ENCODE peak calls at places on chromosomes 6 and 20, in nine cellular contexts. P, H, R, I, O, G, N, U and C are unnamed samples.

GRCh38 chr20:1241456-1241855 is 15.6 kb downstream of the RAD21L1 start:
- DNase-seq in R (no peak), O (no peak), I (no peak), N (no peak), P (no peak), H (no peak), G (no peak), U (no peak), C (no peak)

GRCh38 chr6:129673758-129674157 is 36.2 kb downstream of the ARHGAP18 start:
- DNase-seq in O (no peak), R (no peak), N (no peak), P (no peak), G (no peak), H (no peak), U (no peak), I (no peak), C (no peak)

GRCh38 chr6:32436995-32437836 is 2.5 kb upstream of the HLA-DRA start:
- DNase-seq in O (no peak), G (peak; percentile 17), R (no peak), P (no peak), N (no peak), I (no peak), U (no peak), H (no peak), C (no peak)

GRCh38 chr20:47764154-47764734 is 21.0 kb downstream of the SULF2 start:
- DNase-seq in P (no peak), R (no peak), H (no peak), O (no peak), N (no peak), U (no peak), I (no peak), G (no peak), C (no peak)

GRCh38 chr6:73955800-73956199 is 259.8 kb downstream of the CD109 start:
- DNase-seq in H (no peak), N (no peak), U (no peak), O (no peak), I (no peak), P (no peak), R (no peak), G (no peak), C (no peak)

GRCh38 chr6:146047356-146047755 is 18.5 kb downstream of the GRM1 start:
- DNase-seq in G (no peak), O (no peak), I (no peak), N (no peak), P (no peak), R (no peak), U (no peak), H (no peak), C (no peak)

GRCh38 chr6:139378882-139379341 is 4.5 kb upstream of the CITED2 start:
- DNase-seq in I (no peak), R (no peak), G (peak; percentile 39), O (no peak), P (no peak), H (no peak), U (no peak), N (no peak), C (no peak)

GRCh38 chr6:158422629-158423238 is 110.5 kb downstream of the TULP4 start:
- DNase-seq in G (no peak), U (no peak), H (no peak), N (no peak), R (no peak), P (no peak), I (no peak), O (no peak), C (no peak)

GRCh38 chr6:170439366-170440351 is 113.4 kb downstream of the PSMB1 start:
- DNase-seq in R (no peak), N (no peak), U (no peak), H (peak; percentile 57), P (no peak), I (no peak), G (peak; percentile 31), O (peak; percentile 29), C (no peak)

GRCh38 chr20:40600441-40601235 is 88.4 kb downstream of the MAFB start:
- DNase-seq in I (no peak), G (no peak), P (no peak), N (no peak), H (no peak), R (no peak), O (no peak), U (no peak), C (no peak)

GRCh38 chr6:33622456-33623431 is 1.6 kb downstream of the ITPR3 start:
- DNase-seq in N (no peak), P (no peak), I (no peak), H (no peak), O (no peak), R (no peak), U (no peak), G (no peak), C (no peak)

GRCh38 chr6:125107896-125108295 is 45.7 kb upstream of the TPD52L1 start:
- DNase-seq in U (no peak), O (no peak), I (no peak), P (no peak), R (no peak), N (no peak), G (peak; percentile 43), H (no peak), C (no peak)

GRCh38 chr20:1214838-1215261 is 11.0 kb upstream of the RAD21L1 start:
- DNase-seq in H (no peak), N (no peak), P (no peak), I (no peak), G (peak; percentile 16), U (no peak), O (no peak), R (no peak), C (no peak)

GRCh38 chr6:25027221-25027916 is 91.6 kb upstream of the RIPOR2 start:
- DNase-seq in G (no peak), I (no peak), O (no peak), R (peak; percentile 72), H (no peak), P (no peak), U (no peak), N (no peak), C (no peak)

GRCh38 chr20:60694763-60695162 is 557.3 kb upstream of the CDH4 start:
- DNase-seq in G (peak; percentile 47), I (no peak), N (no peak), O (no peak), H (no peak), P (no peak), U (no peak), R (no peak), C (peak; percentile 23)

GRCh38 chr20:24804481-24805206 is 144.4 kb upstream of the CST7 start:
- DNase-seq in G (no peak), R (no peak), I (no peak), N (no peak), U (peak; percentile 35), O (no peak), P (no peak), H (no peak), C (no peak)

GRCh38 chr6:21026576-21027273 is 492.5 kb downstream of the CDKAL1 start:
- DNase-seq in N (no peak), H (no peak), O (no peak), I (no peak), G (peak; percentile 74), U (no peak), R (no peak), P (no peak), C (no peak)

GRCh38 chr6:147063469-147064031 is 140.7 kb upstream of the STXBP5 start:
- DNase-seq in P (no peak), I (no peak), N (no peak), H (no peak), R (no peak), U (no peak), O (no peak), G (peak; percentile 89), C (peak; percentile 51)

GRCh38 chr6:24799541-24799915 is 811 bp upstream of the ARMH2 start:
- DNase-seq in R (no peak), G (no peak), U (no peak), O (no peak), N (no peak), I (no peak), P (no peak), H (no peak), C (no peak)

GRCh38 chr20:12729326-12729725 is 279.4 kb upstream of the SPTLC3 start:
- DNase-seq in R (no peak), P (no peak), G (no peak), N (no peak), U (no peak), O (no peak), I (no peak), H (no peak), C (no peak)
- H3K27me3 ChIP-seq in R (no peaks in the 10 kb centered on the region), P (no peaks in the 10 kb centered on the region), G (no peaks in the 10 kb centered on the region), N (no peaks in the 10 kb centered on the region), U (no peaks in the 10 kb centered on the region), O (no peaks in the 10 kb centered on the region), I (no peaks in the 10 kb centered on the region), H (no peaks in the 10 kb centered on the region), C (no peaks in the 10 kb centered on the region)

DNA sequence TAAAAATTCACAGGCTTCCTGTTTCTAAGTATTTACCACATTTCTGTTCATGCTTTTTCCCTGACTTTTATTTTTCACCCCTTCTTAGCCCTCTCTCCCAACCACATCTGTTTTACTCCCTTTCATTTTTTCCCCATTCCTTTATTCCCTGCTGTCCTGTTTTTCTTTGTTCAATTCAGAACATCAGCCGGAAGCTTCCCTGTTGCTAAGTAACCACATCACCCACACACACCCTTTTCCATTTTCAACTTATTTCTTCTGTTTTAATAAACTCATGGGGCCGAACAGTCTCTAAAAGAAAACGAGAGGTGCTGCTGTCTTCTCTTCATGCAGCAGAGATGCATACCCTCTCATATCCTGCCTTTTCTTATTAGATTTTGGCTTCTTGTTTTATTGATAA is 53.5 kb upstream of the CEP85L start:
- DNase-seq in U (no peak), O (no peak), N (no peak), R (no peak), G (no peak), P (no peak), H (no peak), I (no peak), C (no peak)
- H3K4me3 ChIP-seq in U (no peak overlapping the region), O (no peak overlapping the region), N (no peak overlapping the region), R (no peak overlapping the region), G (no peak overlapping the region), P (no peak overlapping the region), H (no peak overlapping the region), I (no peak overlapping the region), C (no peak overlapping the region)

GRCh38 chr20:58004146-58004545 is 224.3 kb downstream of the ANKRD60 start:
- DNase-seq in O (no peak), I (no peak), R (no peak), H (no peak), G (no peak), N (no peak), U (no peak), P (no peak), C (no peak)
- H3K27me3 ChIP-seq in O (no peaks in the 10 kb centered on the region), I (peaks cover 6% of the 10 kb centered on the region), R (no peaks in the 10 kb centered on the region), H (no peaks in the 10 kb centered on the region), G (peaks cover 3% of the 10 kb centered on the region), N (no peaks in the 10 kb centered on the region), U (no peaks in the 10 kb centered on the region), P (no peaks in the 10 kb centered on the region), C (no peaks in the 10 kb centered on the region)

DNA sequence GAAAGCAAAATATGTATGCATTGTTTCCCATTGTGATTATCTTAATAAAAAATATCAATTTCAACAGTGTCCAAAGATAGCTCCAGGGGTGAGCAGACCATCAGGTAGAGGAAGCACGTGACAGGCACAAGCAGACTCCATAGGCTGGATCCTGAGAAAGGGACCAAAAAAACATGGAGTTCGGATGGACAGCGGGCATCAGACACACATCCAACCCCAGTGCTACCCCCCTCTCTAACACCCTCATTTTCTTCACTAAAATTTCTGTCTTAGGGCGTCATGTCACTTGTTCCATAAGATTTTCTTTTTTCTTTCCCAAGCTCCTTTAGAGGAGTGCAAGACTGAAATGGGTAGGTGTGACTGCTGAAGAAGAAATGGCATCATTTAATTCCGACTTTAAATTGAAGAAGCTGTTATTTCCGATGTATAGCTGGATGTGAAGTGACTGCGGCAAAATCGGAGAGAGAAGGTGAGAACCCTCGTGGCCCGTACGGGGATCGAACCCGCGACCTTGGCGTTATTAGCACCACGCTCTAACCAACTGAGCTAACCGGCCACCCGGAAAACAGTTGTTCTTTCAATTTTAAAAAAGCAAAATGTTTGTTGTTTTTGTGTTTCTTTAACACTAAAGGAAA is 10.3 kb upstream of the PRSS16 start:
- DNase-seq in H (no peak), U (no peak), P (no peak), R (no peak), O (no peak), N (no peak), I (peak; percentile 59), G (peak; percentile 77), C (no peak)
- H3K4me3 ChIP-seq in H (no peak overlapping the region), U (no peak overlapping the region), P (no peak overlapping the region), R (no peak overlapping the region), O (no peak overlapping the region), N (no peak overlapping the region), I (peak overlapping the region; percentile 50), G (no peak overlapping the region), C (no peak overlapping the region)